ENCODE peak calls at places on chromosomes 13 and 19, in five cellular contexts. S is NCI-H446 treated with DMSO at 0.1 percent for 48 hours, X is WERI-Rb-1, Q is fibroblast of the aortic adventitia, R is cardiac muscle cell. O is an unnamed sample.

GRCh38 chr19:37127999-37128820 is 44.3 kb downstream of the ZNF585A start:
- DNase-seq in Q (no peak), R (no peak), S (no peak), X (no peak), O (no peak)

GRCh38 chr19:18597809-18598660 is 8.6 kb downstream of the CRLF1 start:
- DNase-seq in X (peak; percentile 47), R (no peak), Q (no peak), S (no peak), O (no peak)

GRCh38 chr13:57862879-57863278 is 231.3 kb downstream of the PCDH17 start:
- DNase-seq in X (no peak), R (no peak), S (no peak), Q (no peak), O (no peak)

GRCh38 chr13:85806553-85807175 is 7.4 kb upstream of the SLITRK6 start:
- DNase-seq in R (peak; percentile 75), S (no peak), Q (peak; percentile 72), X (no peak), O (peak; percentile 52)

GRCh38 chr19:1455336-1456120 is 5.6 kb downstream of the APC2 start:
- DNase-seq in R (peak; percentile 53), Q (peak; percentile 56), S (peak; percentile 21), X (peak; percentile 81), O (no peak)

GRCh38 chr19:6483235-6483634 is 1.6 kb upstream of the DENND1C start:
- DNase-seq in Q (no peak), R (no peak), X (no peak), S (no peak), O (no peak)

GRCh38 chr13:50441141-50441540 is 402.4 kb downstream of the DLEU7 start:
- DNase-seq in Q (no peak), S (no peak), X (no peak), R (no peak), O (peak; percentile 20)

GRCh38 chr13:101829484-101829883 is 377.0 kb downstream of the ITGBL1 start:
- DNase-seq in X (no peak), S (peak; percentile 73), Q (no peak), R (no peak), O (peak; percentile 11)

GRCh38 chr13:24725379-24725778 is 38.6 kb upstream of the RNF17 start:
- DNase-seq in S (no peak), X (no peak), R (no peak), Q (no peak), O (no peak)

GRCh38 chr19:1276620-1277007 is 1.3 kb downstream of the FAM174C start:
- DNase-seq in X (no peak), Q (no peak), R (no peak), S (no peak), O (no peak)

GRCh38 chr13:50668882-50669281 is 174.6 kb downstream of the DLEU7 start:
- DNase-seq in S (peak; percentile 35), Q (no peak), R (no peak), X (no peak), O (no peak)

GRCh38 chr13:112056739-112057433 is 10.1 kb upstream of the SOX1 start:
- DNase-seq in Q (no peak), R (no peak), S (no peak), X (no peak), O (no peak)

GRCh38 chr13:55244991-55245644 is 1895.6 kb upstream of the PRR20A start:
- DNase-seq in X (peak; percentile 9), Q (no peak), R (no peak), S (no peak), O (no peak)

GRCh38 chr19:33324628-33325027 is 22.3 kb upstream of the CEBPA start:
- DNase-seq in X (no peak), Q (no peak), R (no peak), S (no peak), O (no peak)

GRCh38 chr19:49591731-49592485 is 926 bp downstream of the PRR12 start:
- DNase-seq in S (no peak), Q (peak; percentile 41), R (peak; percentile 49), X (peak; percentile 73), O (peak; percentile 42)

GRCh38 chr19:19595171-19595701 is 23.3 kb downstream of the PBX4 start:
- DNase-seq in R (peak; percentile 64), Q (peak; percentile 17), S (no peak), X (no peak), O (peak; percentile 78)

GRCh38 chr19:51511353-51511752 is 9.8 kb upstream of the SIGLEC12 start:
- DNase-seq in S (no peak), X (peak; percentile 17), R (peak; percentile 26), Q (no peak), O (peak; percentile 4)

GRCh38 chr19:3459322-3459881 is 20.9 kb downstream of the SMIM24 start:
- DNase-seq in X (no peak), Q (peak; percentile 94), S (no peak), R (peak; percentile 96), O (peak; percentile 96)

GRCh38 chr19:16288544-16288943 is 36.1 kb upstream of the KLF2 start:
- DNase-seq in S (no peak), X (no peak), Q (peak; percentile 40), R (peak; percentile 38), O (peak; percentile 36)

GRCh38 chr13:61531383-61532065 is 115.9 kb upstream of the PCDH20 start:
- DNase-seq in R (no peak), X (no peak), S (no peak), Q (no peak), O (no peak)

GRCh38 chr19:52991484-52991883 is 22.2 kb upstream of the ERVV-1 start:
- DNase-seq in X (no peak), Q (peak; percentile 54), R (peak; percentile 50), S (no peak), O (peak; percentile 51)

GRCh38 chr19:7348587-7349230 is at the start of gene ARHGEF18:
- DNase-seq in R (no peak), Q (no peak), S (no peak), X (no peak), O (peak; percentile 16)

GRCh38 chr13:40352385-40352778 is 314.1 kb downstream of the FOXO1 start:
- DNase-seq in R (peak; percentile 68), S (no peak), X (no peak), Q (peak; percentile 27), O (peak; percentile 31)

GRCh38 chr19:35253316-35254286 is 4.8 kb downstream of the LSR start:
- DNase-seq in R (no peak), X (no peak), S (no peak), Q (no peak), O (no peak)

GRCh38 chr19:11949201-11949600 is 15.6 kb upstream of the ZNF763 start:
- DNase-seq in Q (no peak), R (no peak), S (no peak), X (no peak), O (peak; percentile 9)

GRCh38 chr13:95327190-95327589 is 25.9 kb upstream of the ABCC4 start:
- DNase-seq in R (no peak), Q (no peak), X (no peak), S (no peak), O (no peak)

GRCh38 chr13:26601669-26602068 is 44.2 kb downstream of the WASF3 start:
- DNase-seq in Q (peak; percentile 35), R (peak; percentile 40), X (no peak), S (no peak), O (peak; percentile 39)

GRCh38 chr13:33073338-33073737 is 57.1 kb downstream of the KL start:
- DNase-seq in Q (no peak), X (no peak), R (no peak), S (no peak), O (no peak)

GRCh38 chr13:96780105-96780504 is 214.2 kb downstream of the OXGR1 start:
- DNase-seq in X (no peak), Q (peak; percentile 58), R (peak; percentile 3), S (no peak), O (no peak)

GRCh38 chr13:34044041-34044440 is 226.1 kb downstream of the RFC3 start:
- DNase-seq in R (peak; percentile 41), S (peak; percentile 54), X (no peak), Q (peak; percentile 74), O (peak; percentile 59)

GRCh38 chr13:44537238-44537637 is 38.9 kb downstream of the TSC22D1 start:
- DNase-seq in R (no peak), Q (no peak), X (no peak), S (no peak), O (no peak)